ENCODE peak calls at places on chromosomes 6 and 20, in six cellular contexts. X is effector memory CD8-positive, alpha-beta T cell; U is stimulated activated CD4-positive, alpha-beta T cell treated with anti-CD3 and anti-CD28 coated beads, Interleukin-4, amount 100 ng/mL, for 48 hours; D is memory B cell; S is AG04450; R is non-pigmented ciliary epithelial cell. B is an unnamed sample.

GRCh38 chr20:51159303-51159702 is 136.4 kb upstream of the KCNG1 start:
- DNase-seq in X (no peak), U (no peak), D (no peak), S (no peak), R (no peak), B (no peak)

GRCh38 chr20:44405785-44406571 is 50.5 kb downstream of the HNF4A start:
- DNase-seq in X (no peak), U (no peak), D (no peak), S (no peak), R (no peak), B (no peak)

GRCh38 chr6:132887204-132887603 is 72.8 kb downstream of the RPS12 start:
- DNase-seq in X (no peak), U (no peak), D (no peak), S (no peak), R (no peak), B (no peak)

GRCh38 chr6:121305957-121306607 is 28.2 kb downstream of the TBC1D32 start:
- DNase-seq in X (no peak), U (no peak), D (peak; percentile 4), S (no peak), R (no peak), B (no peak)

GRCh38 chr6:53860511-53860910 is 65.7 kb downstream of the LRRC1 start:
- DNase-seq in X (no peak), U (no peak), D (no peak), S (no peak), R (no peak), B (no peak)

GRCh38 chr6:1527098-1527497 is 82.6 kb upstream of the FOXC1 start:
- DNase-seq in X (peak; percentile 27), U (no peak), D (no peak), S (peak; percentile 6), R (no peak), B (peak; percentile 67)

GRCh38 chr6:111843347-111844147 is 29.7 kb downstream of the FYN start:
- DNase-seq in X (peak; percentile 74), U (peak; percentile 46), D (no peak), S (no peak), R (no peak), B (peak; percentile 83)

GRCh38 chr20:62376112-62377063 is 9.3 kb upstream of the LAMA5 start:
- DNase-seq in X (no peak), U (no peak), D (no peak), S (no peak), R (no peak), B (no peak)

GRCh38 chr6:16711551-16712249 is 49.6 kb downstream of the ATXN1 start:
- DNase-seq in X (peak; percentile 27), U (no peak), D (no peak), S (no peak), R (no peak), B (peak; percentile 76)

GRCh38 chr6:129901910-129902309 is 40.8 kb upstream of the TMEM244 start:
- DNase-seq in X (no peak), U (no peak), D (no peak), S (no peak), R (no peak), B (no peak)

GRCh38 chr20:2101057-2101934 is at the start of gene STK35:
- DNase-seq in X (no peak), U (peak; percentile 62), D (no peak), S (no peak), R (no peak), B (peak; percentile 81)

GRCh38 chr6:106181664-106182418 is 95.7 kb downstream of the PRDM1 start:
- DNase-seq in X (no peak), U (no peak), D (no peak), S (no peak), R (no peak), B (no peak)

GRCh38 chr6:89794324-89794723 is 25.3 kb downstream of the MDN1 start:
- DNase-seq in X (peak; percentile 3), U (no peak), D (no peak), S (no peak), R (no peak), B (peak; percentile 29)

GRCh38 chr6:21468487-21468886 is 125.1 kb upstream of the SOX4 start:
- DNase-seq in X (no peak), U (no peak), D (no peak), S (no peak), R (no peak), B (no peak)

GRCh38 chr20:8454137-8454712 is 322.2 kb downstream of the PLCB1 start:
- DNase-seq in X (no peak), U (no peak), D (no peak), S (peak; percentile 71), R (peak; percentile 46), B (peak; percentile 23)

GRCh38 chr20:7585126-7585679 is 355.1 kb downstream of the HAO1 start:
- DNase-seq in X (no peak), U (no peak), D (no peak), S (no peak), R (no peak), B (no peak)

GRCh38 chr20:17898548-17898994 is 70.0 kb downstream of the SNX5 start:
- DNase-seq in X (peak; percentile 69), U (peak; percentile 53), D (peak; percentile 68), S (peak; percentile 44), R (peak; percentile 24), B (peak; percentile 73)

GRCh38 chr20:46985241-46985640 is 90.6 kb downstream of the EYA2 start:
- DNase-seq in X (no peak), U (no peak), D (no peak), S (no peak), R (no peak), B (no peak)

GRCh38 chr6:31110825-31111582 is 1.4 kb downstream of the C6orf15 start:
- DNase-seq in X (no peak), U (no peak), D (no peak), S (no peak), R (no peak), B (no peak)

GRCh38 chr6:138182939-138183791 is 21.4 kb downstream of the ARFGEF3 start:
- DNase-seq in X (no peak), U (no peak), D (no peak), S (no peak), R (no peak), B (no peak)

GRCh38 chr6:24778878-24779277 is 4.1 kb downstream of the GMNN start:
- DNase-seq in X (no peak), U (no peak), D (no peak), S (no peak), R (no peak), B (no peak)

GRCh38 chr6:105834548-105834947 is 251.6 kb upstream of the PRDM1 start:
- DNase-seq in X (no peak), U (no peak), D (no peak), S (no peak), R (no peak), B (no peak)

GRCh38 chr20:37984018-37984785 is 49.1 kb downstream of the TTI1 start:
- DNase-seq in X (no peak), U (no peak), D (no peak), S (no peak), R (no peak), B (no peak)

GRCh38 chr20:16209826-16210365 is 363.4 kb downstream of the KIF16B start:
- DNase-seq in X (no peak), U (no peak), D (no peak), S (no peak), R (no peak), B (no peak)

GRCh38 chr6:168865-169455 is 123.3 kb upstream of the DUSP22 start:
- DNase-seq in X (no peak), U (no peak), D (no peak), S (no peak), R (no peak), B (no peak)

GRCh38 chr6:14984454-14984853 is 261.4 kb upstream of the JARID2 start:
- DNase-seq in X (no peak), U (no peak), D (no peak), S (no peak), R (no peak), B (no peak)

GRCh38 chr20:46350986-46351267 is 42.6 kb upstream of the CDH22 start:
- DNase-seq in X (no peak), U (no peak), D (no peak), S (no peak), R (no peak), B (no peak)

GRCh38 chr20:59013959-59014608 is 5.1 kb upstream of the TUBB1 start:
- DNase-seq in X (peak; percentile 19), U (no peak), D (no peak), S (peak; percentile 24), R (no peak), B (peak; percentile 37)

GRCh38 chr6:2632943-2633584 is 117.7 kb downstream of the MYLK4 start:
- DNase-seq in X (no peak), U (no peak), D (no peak), S (no peak), R (no peak), B (no peak)

GRCh38 chr6:72466971-72467566 is 154.8 kb upstream of the KCNQ5 start:
- DNase-seq in X (no peak), U (no peak), D (no peak), S (no peak), R (no peak), B (no peak)

GRCh38 chr6:94269256-94269655 is 849.9 kb upstream of the EPHA7 start:
- DNase-seq in X (no peak), U (no peak), D (no peak), S (no peak), R (no peak), B (no peak)

GRCh38 chr6:167005350-167006159 is 6.4 kb downstream of the CEP43 start:
- DNase-seq in X (no peak), U (no peak), D (no peak), S (no peak), R (no peak), B (no peak)

GRCh38 chr20:49671429-49671828 is 42.2 kb downstream of the B4GALT5 start:
- DNase-seq in X (no peak), U (no peak), D (no peak), S (no peak), R (no peak), B (no peak)

GRCh38 chr6:156933201-156934053 is 156.2 kb downstream of the ARID1B start:
- DNase-seq in X (no peak), U (no peak), D (no peak), S (no peak), R (no peak), B (no peak)

GRCh38 chr6:31401403-31401802 is 2.0 kb upstream of the MICA start:
- DNase-seq in X (no peak), U (no peak), D (no peak), S (peak; percentile 56), R (peak; percentile 67), B (peak; percentile 28)

GRCh38 chr6:166305562-166306117 is 2.6 kb downstream of the PRR18 start:
- DNase-seq in X (no peak), U (no peak), D (no peak), S (no peak), R (no peak), B (no peak)

GRCh38 chr20:61520761-61521460 is 268.9 kb downstream of the CDH4 start:
- DNase-seq in X (no peak), U (no peak), D (no peak), S (peak; percentile 51), R (peak; percentile 31), B (no peak)